ENCODE peak calls at places on chromosomes 3 and 15, in five cellular contexts. N is activated CD4-positive, alpha-beta T cell treated with anti-CD3 and anti-CD28 coated beads, Interleukin-2, amount 10 ng/mL, durations not matched to agents 24 days and 14 days; P is adrenal gland; S is AG08395; I is H4. W is an unnamed sample.

GRCh38 chr3:192848371-192849233 is 69.1 kb downstream of the MB21D2 start:
- DNase-seq in N (no peak), P (no peak), S (no peak), I (no peak), W (no peak)

GRCh38 chr3:180996415-180996932 is 6.9 kb upstream of the DNAJC19 start:
- DNase-seq in N (no peak), P (no peak), S (no peak), I (no peak), W (no peak)

GRCh38 chr15:91605576-91605975 is 247.9 kb upstream of the SLCO3A1 start:
- DNase-seq in N (no peak), P (no peak), S (no peak), I (no peak), W (no peak)

GRCh38 chr15:90808517-90808939 is 59.9 kb upstream of the FURIN start:
- DNase-seq in N (peak), P (peak), S (no peak), I (no peak), W (no peak)

GRCh38 chr3:10198761-10199688 is 34.3 kb downstream of the IRAK2 start:
- DNase-seq in N (peak), P (no peak), S (no peak), I (no peak), W (peak)

GRCh38 chr3:46372492-46373359 is 2.0 kb downstream of the CCR5 start:
- DNase-seq in N (peak), P (no peak), S (peak), I (peak), W (no peak)

GRCh38 chr15:50628421-50628820 is 58.2 kb downstream of the TRPM7 start:
- DNase-seq in N (no peak), P (no peak), S (no peak), I (no peak), W (no peak)

GRCh38 chr3:14791343-14791945 is 27.3 kb upstream of the FGD5 start:
- DNase-seq in N (peak), P (peak), S (peak), I (peak), W (peak)